ENCODE peak calls at places on chromosomes 5 and 9, in seven cellular contexts. One of them, this sample, is unnamed.

GRCh38 chr9:8234286-8234819 is 434.8 kb upstream of the DMAC1 start:
- DNase-seq in GM12878: no peak
- DNase-seq in K562: no peak
- DNase-seq in GM12892: no peak
- DNase-seq in SK-N-SH: no peak
- DNase-seq in H1: peak
- DNase-seq in HepG2: no peak
- DNase-seq in this sample: no peak

GRCh38 chr5:111928501-111928900 is 171.5 kb upstream of the NREP start:
- DNase-seq in HepG2: no peak
- DNase-seq in GM12892: no peak
- DNase-seq in GM12878: no peak
- DNase-seq in SK-N-SH: no peak
- DNase-seq in H1: no peak
- DNase-seq in K562: no peak
- DNase-seq in this sample: no peak

GRCh38 chr9:91930475-91930874 is 19.6 kb downstream of the ROR2 start:
- DNase-seq in HepG2: no peak
- DNase-seq in SK-N-SH: no peak
- DNase-seq in GM12892: no peak
- DNase-seq in GM12878: no peak
- DNase-seq in H1: no peak
- DNase-seq in K562: no peak
- DNase-seq in this sample: no peak

GRCh38 chr9:34628656-34629491 is at the start of gene ARID3C:
- DNase-seq in K562: peak
- DNase-seq in HepG2: no peak
- DNase-seq in H1: no peak
- DNase-seq in GM12878: no peak
- DNase-seq in GM12892: no peak
- DNase-seq in SK-N-SH: peak
- DNase-seq in this sample: no peak

GRCh38 chr5:68139601-68140441 is 75.7 kb upstream of the PIK3R1 start:
- DNase-seq in SK-N-SH: no peak
- DNase-seq in GM12892: no peak
- DNase-seq in GM12878: no peak
- DNase-seq in H1: no peak
- DNase-seq in K562: no peak
- DNase-seq in HepG2: no peak
- DNase-seq in this sample: no peak

GRCh38 chr5:84286662-84287061 is 98.0 kb downstream of the EDIL3 start:
- DNase-seq in H1: no peak
- DNase-seq in K562: no peak
- DNase-seq in HepG2: no peak
- DNase-seq in GM12892: no peak
- DNase-seq in GM12878: no peak
- DNase-seq in SK-N-SH: no peak
- DNase-seq in this sample: no peak

GRCh38 chr9:76441551-76442322 is 17.2 kb upstream of the GCNT1 start:
- DNase-seq in GM12892: no peak
- DNase-seq in GM12878: peak
- DNase-seq in H1: no peak
- DNase-seq in SK-N-SH: no peak
- DNase-seq in K562: peak
- DNase-seq in HepG2: no peak
- DNase-seq in this sample: no peak

GRCh38 chr9:134178781-134179551 is 14.6 kb upstream of the RNU6ATAC start:
- DNase-seq in SK-N-SH: peak
- DNase-seq in GM12892: peak
- DNase-seq in K562: no peak
- DNase-seq in H1: no peak
- DNase-seq in GM12878: no peak
- DNase-seq in HepG2: no peak
- DNase-seq in this sample: peak

GRCh38 chr5:119022017-119022745 is 33.8 kb upstream of the DTWD2 start:
- DNase-seq in GM12892: no peak
- DNase-seq in K562: peak
- DNase-seq in HepG2: no peak
- DNase-seq in GM12878: no peak
- DNase-seq in H1: no peak
- DNase-seq in SK-N-SH: peak
- DNase-seq in this sample: no peak

GRCh38 chr5:68196876-68197275 is 18.7 kb upstream of the PIK3R1 start:
- DNase-seq in GM12892: peak
- DNase-seq in K562: no peak
- DNase-seq in GM12878: peak
- DNase-seq in SK-N-SH: no peak
- DNase-seq in H1: no peak
- DNase-seq in HepG2: no peak
- DNase-seq in this sample: peak

GRCh38 chr5:67246546-67246945 is 49.9 kb upstream of the CD180 start:
- DNase-seq in K562: no peak
- DNase-seq in H1: no peak
- DNase-seq in GM12878: no peak
- DNase-seq in GM12892: no peak
- DNase-seq in HepG2: no peak
- DNase-seq in SK-N-SH: no peak
- DNase-seq in this sample: no peak

GRCh38 chr5:58191451-58191850 is 268.4 kb downstream of the PLK2 start:
- DNase-seq in K562: no peak
- DNase-seq in H1: no peak
- DNase-seq in GM12892: no peak
- DNase-seq in GM12878: no peak
- DNase-seq in SK-N-SH: no peak
- DNase-seq in HepG2: no peak
- DNase-seq in this sample: no peak

GRCh38 chr9:113380869-113381378 is 4.1 kb upstream of the HDHD3 start:
- DNase-seq in H1: no peak
- DNase-seq in GM12878: peak
- DNase-seq in HepG2: no peak
- DNase-seq in K562: no peak
- DNase-seq in GM12892: no peak
- DNase-seq in SK-N-SH: no peak
- DNase-seq in this sample: no peak

GRCh38 chr9:113516840-113517577 is 53.5 kb downstream of the RGS3 start:
- DNase-seq in H1: no peak
- DNase-seq in SK-N-SH: no peak
- DNase-seq in K562: no peak
- DNase-seq in GM12892: peak
- DNase-seq in GM12878: peak
- DNase-seq in HepG2: no peak
- DNase-seq in this sample: peak

GRCh38 chr5:73378070-73378469 is 70.5 kb downstream of the FOXD1 start:
- DNase-seq in GM12878: no peak
- DNase-seq in H1: no peak
- DNase-seq in GM12892: no peak
- DNase-seq in HepG2: no peak
- DNase-seq in K562: no peak
- DNase-seq in SK-N-SH: no peak
- DNase-seq in this sample: no peak

DNA sequence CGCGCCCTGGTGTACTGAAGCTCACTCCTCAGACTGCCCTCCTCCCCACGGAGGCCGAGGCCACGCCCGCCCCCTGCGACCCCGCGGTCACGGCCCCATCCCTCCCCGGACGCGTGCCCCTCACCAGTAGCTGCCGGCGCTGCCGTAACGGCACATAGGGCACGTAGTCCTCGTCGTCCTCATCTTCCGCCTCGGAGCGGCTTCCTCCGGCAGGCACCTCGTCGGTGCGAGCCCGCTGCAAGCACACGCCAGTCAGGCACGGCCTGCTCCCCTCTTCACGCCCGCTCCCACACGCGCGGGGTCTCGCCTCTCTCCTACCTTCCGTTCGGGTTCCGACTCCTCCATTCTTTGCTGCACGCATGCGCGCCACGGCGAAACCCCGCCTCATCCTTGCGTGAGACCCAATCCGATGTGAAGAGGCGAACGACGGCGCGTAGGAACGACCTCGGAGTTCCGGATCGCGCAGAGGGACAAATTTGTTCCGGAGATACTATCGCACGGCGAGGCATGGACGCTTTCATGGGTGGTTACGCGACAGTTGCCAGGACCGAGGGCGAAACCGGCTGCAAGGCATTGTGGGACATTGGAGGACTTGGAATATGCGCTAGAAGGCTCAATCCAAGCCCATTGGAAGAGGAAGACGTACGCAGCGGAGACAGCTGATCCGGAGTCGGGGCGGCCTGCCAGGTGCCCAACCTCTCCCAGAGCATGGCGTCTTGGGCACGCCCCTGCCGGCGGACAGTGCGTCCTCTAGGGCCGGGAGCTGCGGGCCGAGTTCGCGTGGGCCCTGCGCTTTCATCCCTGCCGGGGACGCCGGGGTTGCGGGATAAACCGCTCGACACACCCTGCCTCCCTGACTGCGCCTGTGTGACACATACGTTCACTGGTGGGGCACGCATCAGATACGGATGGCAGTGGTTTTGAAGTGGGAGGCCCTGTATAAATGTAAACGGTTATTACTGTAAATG is at the start of gene DDX41:
- DNase-seq in GM12892: peak
- DNase-seq in GM12878: peak
- DNase-seq in H1: peak
- DNase-seq in SK-N-SH: peak
- DNase-seq in K562: peak
- DNase-seq in HepG2: peak
- DNase-seq in this sample: peak
- TF ChIP-seq TAF1 in GM12892: peak
- TF ChIP-seq TAF1 in GM12878: peak
- TF ChIP-seq TAF1 in H1: peak
- TF ChIP-seq TAF1 in SK-N-SH: peak
- TF ChIP-seq TAF1 in K562: peak
- TF ChIP-seq TAF1 in HepG2: peak
- TF ChIP-seq TAF1 in this sample: peak

GRCh38 chr5:37772255-37772654 is 67.6 kb downstream of the GDNF start:
- DNase-seq in H1: no peak
- DNase-seq in HepG2: no peak
- DNase-seq in GM12892: no peak
- DNase-seq in K562: no peak
- DNase-seq in SK-N-SH: no peak
- DNase-seq in GM12878: no peak
- DNase-seq in this sample: no peak
- TF ChIP-seq TAF1 in H1: no peak
- TF ChIP-seq TAF1 in HepG2: no peak
- TF ChIP-seq TAF1 in GM12892: no peak
- TF ChIP-seq TAF1 in K562: no peak
- TF ChIP-seq TAF1 in SK-N-SH: no peak
- TF ChIP-seq TAF1 in GM12878: no peak
- TF ChIP-seq TAF1 in this sample: no peak

GRCh38 chr5:115098041-115098702 is 71.5 kb downstream of the TRIM36 start:
- DNase-seq in GM12878: peak
- DNase-seq in H1: no peak
- DNase-seq in SK-N-SH: peak
- DNase-seq in K562: peak
- DNase-seq in GM12892: peak
- DNase-seq in HepG2: peak
- DNase-seq in this sample: peak
- TF ChIP-seq TAF1 in GM12878: no peak
- TF ChIP-seq TAF1 in H1: no peak
- TF ChIP-seq TAF1 in SK-N-SH: no peak
- TF ChIP-seq TAF1 in K562: no peak
- TF ChIP-seq TAF1 in GM12892: no peak
- TF ChIP-seq TAF1 in HepG2: no peak
- TF ChIP-seq TAF1 in this sample: no peak

DNA sequence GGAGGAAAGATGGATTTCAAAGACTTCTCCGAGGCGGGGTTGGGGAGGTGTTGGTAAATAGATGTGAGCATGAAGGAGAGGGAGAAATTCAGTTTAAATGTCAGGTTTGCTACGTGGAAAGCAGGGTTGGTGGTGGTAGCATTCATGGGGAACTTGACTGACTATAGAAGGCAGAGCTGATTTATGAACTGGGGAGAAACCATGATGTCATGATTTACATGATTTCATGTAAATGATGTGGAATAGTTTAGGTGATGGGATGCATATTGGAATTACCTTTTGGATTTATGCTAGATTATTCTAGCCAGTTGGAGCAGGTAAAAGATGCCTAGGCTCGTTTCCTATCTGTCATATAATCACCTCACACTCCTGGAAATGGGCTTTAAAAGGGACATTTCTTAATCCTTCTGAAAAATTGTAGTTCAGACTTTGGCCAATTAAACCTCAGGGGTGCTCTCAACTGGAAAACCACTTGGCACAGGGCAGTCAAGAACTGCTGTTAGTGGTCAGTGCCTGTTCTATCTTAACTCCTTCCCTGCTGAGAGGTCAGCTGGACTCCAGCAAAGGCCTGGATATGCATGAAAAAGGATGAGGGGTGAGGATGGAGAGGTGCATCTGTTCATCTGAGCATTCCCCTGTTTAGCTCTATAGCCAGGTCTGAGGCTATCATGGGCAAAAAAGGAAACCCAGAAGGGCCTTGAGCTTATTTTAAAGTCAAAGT is 50.1 kb upstream of the BASP1 start:
- DNase-seq in GM12892: no peak
- DNase-seq in K562: no peak
- DNase-seq in H1: no peak
- DNase-seq in HepG2: no peak
- DNase-seq in SK-N-SH: no peak
- DNase-seq in GM12878: no peak
- DNase-seq in this sample: no peak
- TF ChIP-seq TAF1 in GM12892: no peak
- TF ChIP-seq TAF1 in K562: no peak
- TF ChIP-seq TAF1 in H1: no peak
- TF ChIP-seq TAF1 in HepG2: no peak
- TF ChIP-seq TAF1 in SK-N-SH: no peak
- TF ChIP-seq TAF1 in GM12878: no peak
- TF ChIP-seq TAF1 in this sample: no peak

GRCh38 chr9:99513441-99514112 is 291.5 kb downstream of the SEC61B start:
- DNase-seq in GM12892: peak
- DNase-seq in H1: no peak
- DNase-seq in SK-N-SH: no peak
- DNase-seq in HepG2: no peak
- DNase-seq in K562: no peak
- DNase-seq in GM12878: peak
- DNase-seq in this sample: no peak

GRCh38 chr9:99516657-99517049 is 294.6 kb downstream of the SEC61B start:
- DNase-seq in HepG2: no peak
- DNase-seq in GM12878: peak
- DNase-seq in GM12892: no peak
- DNase-seq in H1: no peak
- DNase-seq in SK-N-SH: no peak
- DNase-seq in K562: no peak
- DNase-seq in this sample: no peak

GRCh38 chr9:99515874-99516656 is 294.0 kb downstream of the SEC61B start:
- DNase-seq in K562: no peak
- DNase-seq in H1: no peak
- DNase-seq in SK-N-SH: no peak
- DNase-seq in HepG2: no peak
- DNase-seq in GM12892: no peak
- DNase-seq in GM12878: peak
- DNase-seq in this sample: no peak

GRCh38 chr9:99511723-99512122 is 289.6 kb downstream of the SEC61B start:
- DNase-seq in SK-N-SH: no peak
- DNase-seq in GM12892: no peak
- DNase-seq in H1: no peak
- DNase-seq in HepG2: no peak
- DNase-seq in GM12878: no peak
- DNase-seq in K562: no peak
- DNase-seq in this sample: no peak

DNA sequence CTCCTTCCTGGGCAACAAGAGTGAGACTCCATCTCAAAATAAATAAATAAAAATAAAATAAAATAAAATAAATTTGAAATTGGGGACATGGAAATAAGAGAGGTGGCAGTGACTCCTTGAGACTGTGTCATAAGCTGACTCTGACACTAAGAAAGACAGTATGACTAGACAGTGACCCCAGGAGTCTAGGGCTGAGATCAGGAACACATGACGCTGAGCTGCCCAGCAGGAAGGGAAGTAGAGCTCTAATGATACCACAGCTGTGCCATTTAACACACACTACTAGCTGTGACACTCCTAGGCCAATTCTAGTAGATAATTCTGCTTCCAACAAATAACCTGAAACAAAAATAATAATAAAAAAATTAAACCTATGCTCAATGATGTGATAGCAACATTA is 293.0 kb downstream of the SEC61B start:
- DNase-seq in K562: no peak
- DNase-seq in GM12878: peak
- DNase-seq in GM12892: no peak
- DNase-seq in H1: no peak
- DNase-seq in SK-N-SH: no peak
- DNase-seq in HepG2: no peak
- DNase-seq in this sample: no peak
- TF ChIP-seq TAF1 in K562: no peak
- TF ChIP-seq TAF1 in GM12878: no peak
- TF ChIP-seq TAF1 in GM12892: no peak
- TF ChIP-seq TAF1 in H1: no peak
- TF ChIP-seq TAF1 in SK-N-SH: no peak
- TF ChIP-seq TAF1 in HepG2: no peak
- TF ChIP-seq TAF1 in this sample: no peak

This sample was measured in GM12891.